ENCODE peak calls at places on chromosome 2, in ten cellular contexts. O is activated CD8-positive, alpha-beta T cell treated with anti-CD3 and anti-CD28 coated beads for 36 hours; I is brain microvascular endothelial cell; G is AG09319; X is CD8-positive, alpha-beta T cell; Q is foreskin fibroblast; N is cardiac fibroblast; A is K562; K is fibroblast of lung; B is Calu3. M is an unnamed sample.

GRCh38 chr2:69946351-69947077 is 14.9 kb downstream of the ASPRV1 start:
- DNase-seq in O (peak; percentile 77), I (peak; percentile 46), G (no peak), X (peak; percentile 67), Q (peak; percentile 71), N (peak; percentile 48), A (no peak), K (peak; percentile 68), B (peak; percentile 46), M (no peak)

GRCh38 chr2:190506666-190507065 is 27.9 kb downstream of the NEMP2 start:
- DNase-seq in O (no peak), I (no peak), G (no peak), X (no peak), Q (no peak), N (no peak), A (no peak), K (no peak), B (no peak), M (no peak)

GRCh38 chr2:171810409-171810993 is 83.5 kb downstream of the SLC25A12 start:
- DNase-seq in O (no peak), I (peak; percentile 12), G (peak; percentile 30), X (no peak), Q (peak; percentile 50), N (peak; percentile 46), A (no peak), K (peak; percentile 5), B (no peak), M (no peak)

GRCh38 chr2:240561325-240561971 is 1.3 kb downstream of the DUSP28 start:
- DNase-seq in O (peak; percentile 30), I (peak; percentile 51), G (no peak), X (no peak), Q (peak; percentile 74), N (peak; percentile 58), A (no peak), K (peak; percentile 72), B (no peak), M (no peak)

GRCh38 chr2:86070868-86071267 is 34.8 kb downstream of the POLR1A start:
- DNase-seq in O (no peak), I (no peak), G (no peak), X (no peak), Q (no peak), N (no peak), A (no peak), K (no peak), B (no peak), M (no peak)

GRCh38 chr2:84725717-84726116 is 155.2 kb downstream of the TRABD2A start:
- DNase-seq in O (no peak), I (no peak), G (no peak), X (no peak), Q (no peak), N (no peak), A (no peak), K (no peak), B (no peak), M (no peak)

GRCh38 chr2:59301466-59302402 is 1060.6 kb upstream of the FANCL start:
- DNase-seq in O (peak; percentile 15), I (peak; percentile 57), G (peak; percentile 32), X (no peak), Q (peak; percentile 74), N (peak; percentile 74), A (peak; percentile 11), K (peak; percentile 71), B (peak; percentile 57), M (peak; percentile 17)

GRCh38 chr2:35538796-35539195 is 816.8 kb upstream of the CRIM1 start:
- DNase-seq in O (no peak), I (no peak), G (no peak), X (no peak), Q (no peak), N (no peak), A (no peak), K (peak; percentile 61), B (no peak), M (no peak)

GRCh38 chr2:206728277-206729199 is 10.3 kb upstream of the DYTN start:
- DNase-seq in O (peak; percentile 13), I (peak; percentile 4), G (no peak), X (no peak), Q (peak; percentile 42), N (peak; percentile 5), A (no peak), K (peak; percentile 53), B (peak; percentile 3), M (no peak)

GRCh38 chr2:134659724-134660123 is 59.1 kb downstream of the TMEM163 start:
- DNase-seq in O (no peak), I (no peak), G (no peak), X (no peak), Q (no peak), N (no peak), A (no peak), K (no peak), B (no peak), M (no peak)

GRCh38 chr2:152054593-152054992 is 44.3 kb downstream of the CACNB4 start:
- DNase-seq in O (no peak), I (peak; percentile 75), G (peak; percentile 12), X (no peak), Q (peak; percentile 79), N (peak; percentile 74), A (no peak), K (peak; percentile 95), B (no peak), M (no peak)

DNA sequence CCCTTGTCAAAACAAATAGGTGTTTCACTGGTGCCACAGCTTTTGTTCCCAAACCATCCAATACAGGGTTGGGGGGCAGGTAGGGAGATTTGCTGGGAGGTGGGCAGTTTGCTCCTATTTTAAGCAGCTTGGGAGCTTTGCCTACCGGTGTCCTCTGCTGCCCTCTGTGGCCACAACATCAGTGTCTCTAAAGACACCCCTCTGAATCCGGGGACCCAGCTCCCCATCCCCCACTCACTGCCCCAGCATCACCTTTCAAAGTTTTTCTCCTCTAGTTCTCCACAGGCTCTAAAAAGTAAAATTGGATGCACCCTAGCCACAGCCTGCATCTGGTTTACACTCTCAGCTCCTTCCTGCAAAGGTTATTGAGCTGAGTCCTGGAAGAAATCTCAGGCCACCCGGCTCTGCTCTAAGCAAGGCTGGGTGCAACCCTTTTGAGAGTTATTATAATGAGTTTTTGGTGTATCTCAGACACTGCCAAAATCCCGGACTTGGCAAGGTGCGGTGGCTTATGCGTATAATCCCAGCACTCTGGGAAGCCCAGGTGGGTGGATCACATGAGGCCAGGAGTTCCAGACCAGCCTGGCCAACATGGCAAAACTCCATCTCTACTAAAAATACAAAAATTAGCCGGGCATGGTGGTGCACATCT is 2.9 kb upstream of the EPAS1 start:
- DNase-seq in O (peak; percentile 54), I (no peak), G (no peak), X (no peak), Q (peak; percentile 52), N (no peak), A (peak; percentile 63), K (no peak), B (peak; percentile 35), M (no peak)
- TF ChIP-seq CTCF in O (no peak), I (peak; percentile 63), G (peak; percentile 37), X (no peak), Q (peak; percentile 44), N (peak; percentile 47), A (peak; percentile 59), K (peak; percentile 44), B (peak; percentile 37), M (no peak)

GRCh38 chr2:200310545-200310971 is 4.1 kb downstream of the SPATS2L start:
- DNase-seq in O (no peak), I (peak; percentile 64), G (no peak), X (no peak), Q (peak; percentile 69), N (no peak), A (no peak), K (peak; percentile 80), B (no peak), M (no peak)

GRCh38 chr2:200306969-200307811 is 697 bp downstream of the SPATS2L start:
- DNase-seq in O (peak; percentile 32), I (no peak), G (no peak), X (peak; percentile 50), Q (peak; percentile 78), N (peak; percentile 44), A (peak; percentile 31), K (peak; percentile 43), B (peak; percentile 38), M (peak; percentile 45)

GRCh38 chr2:200308001-200308400 is 1.5 kb downstream of the SPATS2L start:
- DNase-seq in O (no peak), I (no peak), G (no peak), X (no peak), Q (peak; percentile 62), N (peak; percentile 58), A (no peak), K (peak; percentile 49), B (no peak), M (no peak)

GRCh38 chr2:200309296-200309846 is 2.9 kb downstream of the SPATS2L start:
- DNase-seq in O (no peak), I (no peak), G (no peak), X (no peak), Q (no peak), N (no peak), A (no peak), K (no peak), B (no peak), M (no peak)

DNA sequence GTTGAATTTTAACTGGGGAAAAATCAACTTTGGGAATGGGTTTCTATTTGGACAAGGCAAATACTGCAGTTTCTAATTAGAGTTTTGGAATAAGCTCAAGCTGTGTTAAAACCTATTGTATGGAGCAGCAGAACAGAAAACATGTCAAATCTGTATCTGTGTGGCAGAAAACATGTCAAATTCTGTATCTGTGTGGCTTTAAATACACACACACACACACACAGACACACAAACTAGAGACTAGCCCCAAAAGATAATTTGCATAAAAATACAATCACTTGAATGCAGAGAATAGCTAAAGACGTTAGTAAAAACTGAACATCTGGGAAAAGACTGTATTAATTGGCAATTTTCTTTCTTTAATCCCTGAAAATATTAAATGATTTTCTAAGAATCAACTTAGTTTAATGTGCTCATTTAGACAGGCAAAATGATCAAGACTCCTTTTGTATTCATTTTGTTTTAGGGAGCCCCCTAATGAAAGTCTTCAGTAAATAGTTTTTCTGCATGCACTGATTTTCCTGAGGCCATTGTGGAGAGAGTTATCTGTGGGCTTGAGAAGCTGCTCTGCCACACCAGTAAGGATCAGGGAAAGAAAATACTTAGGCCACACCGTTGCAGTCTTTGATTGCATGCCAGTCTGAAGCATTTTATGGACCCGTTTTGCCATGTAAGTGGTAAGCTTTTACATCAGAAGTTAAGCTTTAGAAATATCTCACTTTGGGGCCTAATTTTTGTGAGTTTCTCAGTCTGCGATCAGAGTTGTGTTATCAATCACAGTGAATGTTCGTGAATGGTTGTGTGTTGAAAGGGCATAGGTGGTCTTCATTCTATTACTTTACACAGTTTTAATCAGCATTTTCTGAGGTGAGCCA is 2.2 kb downstream of the SPATS2L start:
- DNase-seq in O (no peak), I (no peak), G (no peak), X (no peak), Q (peak; percentile 51), N (no peak), A (no peak), K (peak; percentile 49), B (no peak), M (no peak)
- TF ChIP-seq CTCF in O (no peak), I (peak; percentile 6), G (peak; percentile 37), X (no peak), Q (peak; percentile 25), N (no peak), A (no peak), K (peak; percentile 36), B (no peak), M (no peak)

GRCh38 chr2:21415234-21415633 is 291.5 kb downstream of the TDRD15 start:
- DNase-seq in O (no peak), I (no peak), G (no peak), X (no peak), Q (no peak), N (no peak), A (no peak), K (no peak), B (no peak), M (no peak)
- TF ChIP-seq CTCF in O (no peak), I (peak; percentile 10), G (no peak), X (no peak), Q (no peak), N (no peak), A (peak; percentile 17), K (no peak), B (no peak), M (no peak)

GRCh38 chr2:2101924-2102323 is 229.2 kb downstream of the MYT1L start:
- DNase-seq in O (no peak), I (peak; percentile 22), G (no peak), X (no peak), Q (no peak), N (no peak), A (peak; percentile 46), K (no peak), B (no peak), M (no peak)
- TF ChIP-seq CTCF in O (no peak), I (peak; percentile 67), G (no peak), X (no peak), Q (no peak), N (peak; percentile 28), A (peak; percentile 24), K (peak; percentile 9), B (no peak), M (no peak)